ENCODE peak calls at places on chromosome 15, in five cellular contexts. T is testis; H is left lung; C is heart right ventricle; N is CD8-positive, alpha-beta T cell. J is an unnamed sample. For H3K27me3, the result is how much of the 10 kb centered on the place peaks cover.

GRCh38 chr15:70748281-70748747 is 15.0 kb downstream of the UACA start:
- DNase-seq in C (peak), N (no peak), H (no peak), T (peak), J (no peak)

GRCh38 chr15:99620178-99620577 is 54.4 kb downstream of the MEF2A start:
- DNase-seq in N (no peak), H (no peak), C (no peak), T (no peak), J (no peak)

GRCh38 chr15:49877871-49878511 is 241.0 kb downstream of the ATP8B4 start:
- DNase-seq in C (no peak), H (no peak), N (no peak), T (peak), J (no peak)

GRCh38 chr15:90642464-90643300 is 74.5 kb upstream of the BLM start:
- DNase-seq in T (no peak), N (no peak), H (no peak), C (no peak), J (peak)

GRCh38 chr15:100633763-100634075 is 31.3 kb downstream of the ASB7 start:
- DNase-seq in H (no peak), N (no peak), T (no peak), C (no peak), J (no peak)

GRCh38 chr15:41286665-41287333 is 45.6 kb downstream of the OIP5 start:
- DNase-seq in H (no peak), C (no peak), T (no peak), N (no peak), J (no peak)

GRCh38 chr15:63188937-63189871 is at the start of gene RAB8B:
- DNase-seq in H (peak), T (peak), N (peak), C (peak), J (peak)

GRCh38 chr15:68679961-68680371 is 101.2 kb downstream of the CORO2B start:
- DNase-seq in N (no peak), T (peak), C (no peak), H (no peak), J (no peak)

GRCh38 chr15:76179023-76179422 is 119.2 kb downstream of the TMEM266 start:
- DNase-seq in N (no peak), T (no peak), C (no peak), H (no peak), J (no peak)

GRCh38 chr15:48645558-48646330 is at the start of gene FBN1:
- DNase-seq in T (peak), C (peak), H (peak), N (no peak), J (peak)

GRCh38 chr15:51380999-51381806 is 39.7 kb downstream of the GLDN start:
- DNase-seq in N (no peak), H (no peak), T (peak), C (peak), J (peak)

GRCh38 chr15:98744506-98744905 is 96.2 kb downstream of the IGF1R start:
- DNase-seq in C (no peak), H (no peak), T (no peak), N (no peak), J (no peak)

GRCh38 chr15:85440451-85440850 is 60.0 kb downstream of the AKAP13 start:
- DNase-seq in C (no peak), T (no peak), N (no peak), H (no peak), J (no peak)

GRCh38 chr15:70339551-70340517 is 242.1 kb upstream of the TLE3 start:
- DNase-seq in C (no peak), N (no peak), H (no peak), T (no peak), J (no peak)

GRCh38 chr15:50463423-50464358 is 39.5 kb downstream of the USP8 start:
- DNase-seq in C (no peak), T (no peak), N (no peak), H (no peak), J (no peak)

GRCh38 chr15:92654662-92655061 is 913 bp downstream of the FAM174B start:
- DNase-seq in T (no peak), H (no peak), C (no peak), N (no peak), J (no peak)

GRCh38 chr15:63085289-63085688 is 36.4 kb upstream of the LACTB start:
- DNase-seq in N (no peak), C (no peak), T (no peak), H (no peak), J (no peak)

GRCh38 chr15:23647421-23648375 is at the start of gene MAGEL2:
- DNase-seq in C (no peak), T (no peak), N (no peak), H (peak), J (peak)

GRCh38 chr15:70154440-70155347 is 57.0 kb upstream of the TLE3 start:
- DNase-seq in H (no peak), C (no peak), N (no peak), T (peak), J (peak)

GRCh38 chr15:43277231-43277823 is 10.6 kb upstream of the TGM5 start:
- DNase-seq in T (no peak), N (no peak), H (no peak), C (no peak), J (no peak)
- H3K27me3 ChIP-seq in T (under half), N (under half), H (under half), C (under half), J (under half)

GRCh38 chr15:79088426-79089205 is 2.0 kb downstream of the RASGRF1 start:
- DNase-seq in H (no peak), C (no peak), N (no peak), T (no peak), J (peak)

GRCh38 chr15:79090487-79091203 is at the start of gene RASGRF1:
- DNase-seq in H (no peak), T (peak), C (no peak), N (no peak), J (peak)

GRCh38 chr15:79092382-79092781 is 1.8 kb upstream of the RASGRF1 start:
- DNase-seq in C (no peak), T (no peak), H (no peak), N (no peak), J (no peak)

GRCh38 chr15:79089331-79089889 is 1.2 kb downstream of the RASGRF1 start:
- DNase-seq in N (no peak), H (no peak), C (no peak), T (no peak), J (peak)

DNA sequence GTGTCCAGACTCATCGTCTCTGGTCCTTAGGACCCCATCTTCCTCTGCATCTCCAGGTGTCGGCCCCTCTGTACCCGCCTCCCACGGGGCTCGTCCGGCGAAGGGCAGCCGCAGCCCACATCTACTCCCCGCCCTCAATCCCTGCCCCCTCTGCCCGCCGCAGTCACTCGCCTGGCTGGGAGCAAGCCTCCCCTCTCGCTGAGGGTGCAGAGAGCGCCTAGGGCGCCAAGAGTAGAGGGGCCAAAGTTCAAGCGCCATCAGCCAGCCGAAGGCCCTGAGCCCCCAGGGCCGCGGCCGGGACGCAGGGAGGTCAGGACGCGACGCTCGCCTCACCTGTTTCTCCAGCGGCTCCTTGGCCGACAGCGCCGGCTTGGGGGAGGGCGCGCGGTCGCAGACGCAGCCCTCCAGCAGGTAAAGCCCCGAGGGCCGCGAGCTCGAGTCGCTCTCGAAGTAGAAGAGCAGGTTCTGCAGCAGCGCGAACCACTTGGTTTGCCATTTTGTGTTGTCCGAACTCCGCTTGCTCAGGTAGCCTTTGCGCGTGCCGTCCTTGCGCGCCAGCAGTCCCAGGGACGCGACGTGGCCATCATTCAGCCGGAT is 592 bp downstream of the RASGRF1 start:
- DNase-seq in H (no peak), C (no peak), T (no peak), N (no peak), J (peak)
- H3K27me3 ChIP-seq in H (half or more), C (half or more), T (under half), N (under half), J (half or more)

GRCh38 chr15:81394609-81395008 is 20.6 kb upstream of the TMC3 start:
- DNase-seq in C (no peak), H (no peak), N (no peak), T (no peak), J (no peak)
- H3K27me3 ChIP-seq in C (under half), H (under half), N (under half), T (under half), J (under half)

DNA sequence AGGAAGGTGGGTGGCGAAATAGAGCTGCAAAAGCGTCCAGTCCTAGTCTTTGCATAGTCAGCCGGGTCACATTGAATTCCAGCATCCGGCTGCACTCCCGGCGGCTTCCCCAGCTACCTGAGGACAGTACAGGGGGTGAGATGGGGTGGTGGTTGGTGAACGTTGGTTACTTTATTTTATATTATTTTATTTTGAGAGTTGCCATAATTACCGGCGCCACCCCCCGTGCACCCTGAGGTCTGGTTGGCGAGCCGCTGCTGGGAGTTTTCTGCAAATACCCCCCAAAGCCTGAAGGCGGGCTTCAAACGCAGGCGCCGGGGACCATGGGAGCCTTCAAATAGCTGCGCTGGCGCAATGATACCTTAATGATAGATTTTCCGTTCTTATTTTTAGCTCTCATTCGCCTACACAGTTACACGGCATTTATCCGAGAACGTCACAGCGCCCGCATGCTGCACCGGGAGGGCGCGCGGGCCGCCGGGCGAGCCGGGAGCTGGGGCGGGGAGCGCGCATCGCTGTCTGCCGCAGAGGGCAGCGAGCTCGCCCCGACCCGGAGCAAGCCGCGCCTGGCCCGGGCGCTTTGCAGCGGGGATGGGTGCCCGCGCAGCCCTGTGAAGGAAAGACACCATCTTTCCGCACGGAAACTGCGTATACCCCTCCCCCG is 756 bp upstream of the RASGRF1 start:
- DNase-seq in N (no peak), T (no peak), H (no peak), C (no peak), J (peak)
- H3K27me3 ChIP-seq in N (under half), T (under half), H (half or more), C (half or more), J (half or more)

DNA sequence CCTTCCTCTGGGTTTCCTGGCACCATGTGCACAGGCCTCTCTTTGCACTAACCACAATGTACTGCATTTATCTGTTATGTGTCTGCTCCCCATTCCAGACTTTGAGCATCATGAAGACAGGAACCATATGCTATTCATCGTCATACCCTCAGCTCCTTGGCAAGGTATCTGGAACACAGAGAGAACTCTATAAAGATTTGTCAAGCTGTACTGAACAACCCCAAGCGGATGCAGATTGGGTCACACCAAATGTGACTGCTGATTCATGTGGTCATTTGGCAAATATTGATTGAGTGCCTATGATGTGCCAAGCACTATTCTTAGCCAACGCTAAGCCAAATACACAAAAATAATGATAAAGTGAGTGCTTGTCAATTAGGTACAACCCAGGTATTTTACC is 7.5 kb upstream of the MEGF11 start:
- DNase-seq in N (no peak), T (no peak), H (no peak), C (no peak), J (no peak)
- H3K27me3 ChIP-seq in N (under half), T (under half), H (under half), C (under half), J (under half)

DNA sequence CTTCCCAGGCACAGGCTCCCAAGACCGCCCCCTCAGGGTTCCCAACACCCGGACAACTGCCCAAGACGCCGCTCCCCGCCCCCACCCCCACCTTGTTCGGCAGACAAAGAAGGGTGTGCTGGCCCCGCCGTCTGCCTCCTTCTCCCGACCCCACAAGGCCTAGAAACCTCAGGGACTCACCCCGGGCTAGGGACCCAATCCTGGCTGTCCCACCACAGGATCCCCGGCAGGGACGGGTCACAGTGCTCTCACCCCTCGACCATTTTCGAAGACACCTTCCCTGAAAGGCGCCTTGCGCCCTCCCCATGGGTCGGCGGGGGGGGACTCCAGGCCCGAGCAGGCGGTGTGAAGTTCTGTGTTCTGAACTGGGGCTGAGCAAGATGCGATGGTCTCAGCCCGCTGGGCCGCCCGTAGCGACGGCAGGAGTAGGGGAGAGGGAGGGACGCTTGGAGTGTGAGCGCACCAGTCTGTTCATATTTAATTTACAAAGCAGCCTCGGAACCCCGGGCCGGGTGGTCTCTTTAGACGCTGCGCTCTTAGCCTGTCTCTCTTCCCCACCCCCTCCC is 1.5 kb upstream of the ISLR2 start:
- DNase-seq in C (no peak), H (peak), T (no peak), N (no peak), J (peak)
- H3K27me3 ChIP-seq in C (half or more), H (half or more), T (under half), N (under half), J (half or more)